ENCODE peak calls at places on chromosomes 6 and 20, in four cellular contexts. One of them, this sample, is unnamed.

GRCh38 chr6:40509163-40509562 is 78.0 kb downstream of the LRFN2 start:
- DNase-seq in WTC11: no peak
- DNase-seq in GM12878: no peak
- DNase-seq in HepG2: no peak
- DNase-seq in this sample: no peak

GRCh38 chr20:62991196-62991807 is 15.5 kb downstream of the BHLHE23 start:
- DNase-seq in GM12878: no peak
- DNase-seq in HepG2: no peak
- DNase-seq in WTC11: no peak
- DNase-seq in this sample: no peak

GRCh38 chr6:121437861-121438651 is 2.6 kb downstream of the GJA1 start:
- DNase-seq in WTC11: peak
- DNase-seq in HepG2: no peak
- DNase-seq in GM12878: no peak
- DNase-seq in this sample: no peak

GRCh38 chr6:25054469-25054868 is 118.7 kb upstream of the RIPOR2 start:
- DNase-seq in HepG2: no peak
- DNase-seq in GM12878: no peak
- DNase-seq in WTC11: no peak
- DNase-seq in this sample: no peak

GRCh38 chr6:27159725-27160124 is 87.8 kb upstream of the PRSS16 start:
- DNase-seq in WTC11: no peak
- DNase-seq in GM12878: no peak
- DNase-seq in HepG2: no peak
- DNase-seq in this sample: no peak

GRCh38 chr6:139422105-139423036 is 47.9 kb upstream of the CITED2 start:
- DNase-seq in GM12878: no peak
- DNase-seq in HepG2: no peak
- DNase-seq in WTC11: no peak
- DNase-seq in this sample: no peak

GRCh38 chr6:30238178-30238795 is 25.1 kb upstream of the TRIM26 start:
- DNase-seq in HepG2: peak
- DNase-seq in GM12878: no peak
- DNase-seq in WTC11: peak
- DNase-seq in this sample: no peak

GRCh38 chr6:18226451-18226850 is 37.9 kb downstream of the DEK start:
- DNase-seq in GM12878: no peak
- DNase-seq in HepG2: no peak
- DNase-seq in WTC11: no peak
- DNase-seq in this sample: no peak

GRCh38 chr6:113672691-113673149 is 184.4 kb upstream of the MARCKS start:
- DNase-seq in HepG2: peak
- DNase-seq in GM12878: no peak
- DNase-seq in WTC11: no peak
- DNase-seq in this sample: no peak

GRCh38 chr20:23448167-23448566 is 4.5 kb downstream of the CST11 start:
- DNase-seq in GM12878: no peak
- DNase-seq in WTC11: no peak
- DNase-seq in HepG2: no peak
- DNase-seq in this sample: no peak

GRCh38 chr6:42073287-42073686 is 23.0 kb downstream of the TAF8 start:
- DNase-seq in WTC11: no peak
- DNase-seq in GM12878: no peak
- DNase-seq in HepG2: no peak
- DNase-seq in this sample: no peak

GRCh38 chr6:5036309-5036708 is 32.5 kb upstream of the RPP40 start:
- DNase-seq in WTC11: peak
- DNase-seq in GM12878: no peak
- DNase-seq in HepG2: peak
- DNase-seq in this sample: peak

GRCh38 chr6:146224449-146224848 is 195.6 kb downstream of the GRM1 start:
- DNase-seq in HepG2: no peak
- DNase-seq in GM12878: no peak
- DNase-seq in WTC11: no peak
- DNase-seq in this sample: no peak

GRCh38 chr6:157235600-157236039 is 87.7 kb downstream of the TMEM242 start:
- DNase-seq in GM12878: no peak
- DNase-seq in HepG2: peak
- DNase-seq in WTC11: peak
- DNase-seq in this sample: no peak

GRCh38 chr20:50786703-50787102 is 8.2 kb upstream of the BCAS4 start:
- DNase-seq in GM12878: no peak
- DNase-seq in HepG2: no peak
- DNase-seq in WTC11: no peak
- DNase-seq in this sample: no peak

GRCh38 chr20:50787181-50787580 is 7.7 kb upstream of the BCAS4 start:
- DNase-seq in HepG2: no peak
- DNase-seq in WTC11: no peak
- DNase-seq in GM12878: no peak
- DNase-seq in this sample: no peak

GRCh38 chr20:50789968-50790650 is 4.8 kb upstream of the BCAS4 start:
- DNase-seq in HepG2: no peak
- DNase-seq in GM12878: no peak
- DNase-seq in WTC11: no peak
- DNase-seq in this sample: no peak

GRCh38 chr20:50788868-50789125 is 6.1 kb upstream of the BCAS4 start:
- DNase-seq in WTC11: no peak
- DNase-seq in HepG2: no peak
- DNase-seq in GM12878: no peak
- DNase-seq in this sample: no peak

GRCh38 chr20:50788045-50788867 is 6.6 kb upstream of the BCAS4 start:
- DNase-seq in WTC11: no peak
- DNase-seq in HepG2: peak
- DNase-seq in GM12878: no peak
- DNase-seq in this sample: peak
- TF ChIP-seq CBFB in WTC11: no peak
- TF ChIP-seq CBFB in HepG2: no peak
- TF ChIP-seq CBFB in GM12878: no peak
- TF ChIP-seq CBFB in this sample: no peak

DNA sequence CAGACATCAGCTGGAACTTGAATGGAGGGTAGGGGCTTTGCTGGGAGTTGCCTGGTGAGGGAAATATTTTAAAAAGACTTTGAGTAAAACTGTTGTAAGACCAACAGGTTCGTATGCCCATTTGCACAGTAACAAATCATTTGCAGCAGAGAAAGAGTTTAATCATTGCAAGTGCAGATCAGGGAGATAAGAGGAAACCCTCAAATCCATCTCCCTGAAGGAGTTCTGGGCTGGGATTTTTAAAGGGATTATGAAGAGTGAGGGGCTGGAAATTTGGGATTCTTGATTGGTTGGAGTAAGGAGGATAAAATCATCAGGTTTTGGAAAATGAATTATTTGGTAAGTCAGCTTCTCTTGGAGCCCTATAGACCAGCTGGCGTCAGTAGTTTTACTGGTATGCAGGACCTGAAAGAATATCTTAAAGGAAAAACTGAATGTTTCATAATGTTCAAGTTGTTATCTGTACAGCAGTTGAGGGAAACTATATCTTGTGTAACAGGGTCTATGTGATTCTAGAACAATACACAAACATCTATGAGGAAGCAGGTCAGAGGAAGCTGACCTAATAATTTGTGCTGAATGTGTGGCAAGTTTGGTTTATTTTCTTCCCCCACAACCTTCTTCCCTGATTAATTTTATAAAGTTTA is 295.5 kb downstream of the PLCB1 start:
- DNase-seq in WTC11: no peak
- DNase-seq in GM12878: no peak
- DNase-seq in HepG2: no peak
- DNase-seq in this sample: no peak
- TF ChIP-seq CBFB in WTC11: no peak
- TF ChIP-seq CBFB in GM12878: no peak
- TF ChIP-seq CBFB in HepG2: no peak
- TF ChIP-seq CBFB in this sample: no peak

GRCh38 chr6:45323656-45324224 is 4.4 kb upstream of the RUNX2 start:
- DNase-seq in WTC11: no peak
- DNase-seq in HepG2: no peak
- DNase-seq in GM12878: no peak
- DNase-seq in this sample: no peak
- TF ChIP-seq CBFB in WTC11: no peak
- TF ChIP-seq CBFB in HepG2: no peak
- TF ChIP-seq CBFB in GM12878: no peak
- TF ChIP-seq CBFB in this sample: no peak

GRCh38 chr6:118775381-118775780 is 118.6 kb upstream of the ASF1A start:
- DNase-seq in GM12878: no peak
- DNase-seq in HepG2: no peak
- DNase-seq in WTC11: no peak
- DNase-seq in this sample: no peak

GRCh38 chr6:118776607-118777549 is 117.1 kb upstream of the ASF1A start:
- DNase-seq in WTC11: peak
- DNase-seq in GM12878: peak
- DNase-seq in HepG2: peak
- DNase-seq in this sample: peak

GRCh38 chr6:118771253-118771652 is 119.9 kb upstream of the CEP85L start:
- DNase-seq in WTC11: no peak
- DNase-seq in GM12878: no peak
- DNase-seq in HepG2: no peak
- DNase-seq in this sample: no peak

GRCh38 chr6:118772886-118773285 is 121.1 kb upstream of the ASF1A start:
- DNase-seq in GM12878: no peak
- DNase-seq in WTC11: no peak
- DNase-seq in HepG2: no peak
- DNase-seq in this sample: no peak

DNA sequence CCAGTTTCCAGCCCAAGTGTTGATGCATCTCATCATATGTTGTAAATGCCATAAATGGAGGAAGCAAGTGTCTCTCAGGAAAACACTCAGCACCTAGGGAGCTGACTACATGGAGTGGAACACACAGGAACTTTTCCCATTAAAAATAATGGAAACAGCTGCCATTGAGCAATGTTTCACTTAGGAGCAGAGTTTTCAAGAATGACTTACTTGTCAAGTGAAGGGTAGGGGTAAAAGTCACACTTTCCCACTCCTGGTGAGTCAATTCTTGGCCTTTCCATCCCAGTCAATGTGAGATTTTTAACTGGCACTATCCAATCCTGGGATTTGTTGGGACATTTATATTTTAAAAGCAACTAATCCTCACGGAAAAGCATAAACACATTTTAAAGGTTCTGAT is 119.4 kb upstream of the ASF1A start:
- DNase-seq in WTC11: no peak
- DNase-seq in GM12878: no peak
- DNase-seq in HepG2: no peak
- DNase-seq in this sample: no peak
- TF ChIP-seq CBFB in WTC11: no peak
- TF ChIP-seq CBFB in GM12878: no peak
- TF ChIP-seq CBFB in HepG2: no peak
- TF ChIP-seq CBFB in this sample: no peak

DNA sequence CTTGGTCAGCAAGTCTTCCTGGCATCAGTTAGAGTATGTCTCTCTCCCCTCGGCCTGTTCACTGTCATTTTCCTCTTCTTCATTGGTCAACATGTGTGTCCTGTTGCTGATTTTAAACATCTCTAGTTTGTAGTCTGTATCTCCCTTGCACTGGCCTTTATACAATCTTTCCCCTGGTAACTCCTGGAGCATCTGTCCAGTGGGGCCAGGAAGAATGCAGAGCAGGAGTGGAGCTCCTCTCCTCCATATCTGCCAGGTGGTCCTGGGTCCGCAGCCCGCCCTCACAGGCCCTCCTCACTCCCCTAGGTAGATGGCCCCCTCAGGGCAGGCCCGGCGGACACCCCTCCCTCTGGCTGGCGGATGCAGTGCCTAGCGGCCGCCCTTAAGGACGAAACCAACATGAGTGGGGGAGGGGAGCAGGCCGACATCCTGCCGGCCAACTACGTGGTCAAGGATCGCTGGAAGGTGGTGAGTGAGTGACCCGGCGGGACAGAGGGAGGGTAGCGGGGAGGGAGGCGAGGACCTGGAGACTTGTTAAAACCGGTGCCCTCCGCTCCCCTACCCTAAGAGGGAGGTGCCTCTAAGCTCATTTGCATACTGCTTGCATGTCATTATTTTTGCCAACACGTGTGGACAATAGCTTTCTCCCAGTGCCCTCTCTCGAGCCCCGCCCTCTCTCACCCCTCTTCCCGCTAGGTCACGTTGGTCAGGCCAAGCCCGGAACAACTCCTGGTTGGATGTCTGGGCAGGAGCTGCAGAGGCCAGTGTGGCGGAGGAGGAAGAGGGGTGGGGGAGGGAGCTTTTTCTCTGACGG is 3.2 kb downstream of the TTBK1 start:
- DNase-seq in HepG2: peak
- DNase-seq in GM12878: no peak
- DNase-seq in WTC11: peak
- DNase-seq in this sample: peak
- TF ChIP-seq CBFB in HepG2: no peak
- TF ChIP-seq CBFB in GM12878: no peak
- TF ChIP-seq CBFB in WTC11: peak
- TF ChIP-seq CBFB in this sample: peak

DNA sequence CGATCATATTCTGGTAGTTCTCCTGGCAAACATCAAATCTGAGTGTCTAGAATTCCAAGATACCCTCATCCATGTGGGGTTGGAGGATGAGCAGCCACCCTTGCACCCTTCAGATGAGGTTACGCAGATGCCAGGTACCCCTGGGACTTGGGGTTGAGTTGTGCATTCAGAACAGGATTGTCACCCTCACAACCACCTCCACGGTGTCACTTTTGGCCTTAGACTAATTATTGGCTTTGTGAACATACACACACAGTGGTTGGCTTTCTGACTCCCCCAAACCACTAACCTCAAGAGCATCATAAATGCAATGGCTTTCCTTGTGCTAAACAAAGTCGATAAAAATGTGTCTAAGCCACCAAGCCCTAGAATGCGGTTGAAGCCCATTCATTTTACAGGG is 2.9 kb upstream of the F13A1 start:
- DNase-seq in WTC11: no peak
- DNase-seq in GM12878: no peak
- DNase-seq in HepG2: no peak
- DNase-seq in this sample: no peak
- TF ChIP-seq CBFB in WTC11: no peak
- TF ChIP-seq CBFB in GM12878: no peak
- TF ChIP-seq CBFB in HepG2: no peak
- TF ChIP-seq CBFB in this sample: no peak

GRCh38 chr20:29313481-29313880 is 1944.0 kb upstream of the DEFB115 start:
- DNase-seq in GM12878: no peak
- DNase-seq in WTC11: no peak
- DNase-seq in HepG2: no peak
- DNase-seq in this sample: no peak

GRCh38 chr20:29319725-29320124 is 1937.7 kb upstream of the DEFB115 start:
- DNase-seq in WTC11: no peak
- DNase-seq in GM12878: no peak
- DNase-seq in HepG2: no peak
- DNase-seq in this sample: no peak

GRCh38 chr20:29314294-29314693 is 1943.2 kb upstream of the DEFB115 start:
- DNase-seq in WTC11: no peak
- DNase-seq in HepG2: no peak
- DNase-seq in GM12878: no peak
- DNase-seq in this sample: no peak

DNA sequence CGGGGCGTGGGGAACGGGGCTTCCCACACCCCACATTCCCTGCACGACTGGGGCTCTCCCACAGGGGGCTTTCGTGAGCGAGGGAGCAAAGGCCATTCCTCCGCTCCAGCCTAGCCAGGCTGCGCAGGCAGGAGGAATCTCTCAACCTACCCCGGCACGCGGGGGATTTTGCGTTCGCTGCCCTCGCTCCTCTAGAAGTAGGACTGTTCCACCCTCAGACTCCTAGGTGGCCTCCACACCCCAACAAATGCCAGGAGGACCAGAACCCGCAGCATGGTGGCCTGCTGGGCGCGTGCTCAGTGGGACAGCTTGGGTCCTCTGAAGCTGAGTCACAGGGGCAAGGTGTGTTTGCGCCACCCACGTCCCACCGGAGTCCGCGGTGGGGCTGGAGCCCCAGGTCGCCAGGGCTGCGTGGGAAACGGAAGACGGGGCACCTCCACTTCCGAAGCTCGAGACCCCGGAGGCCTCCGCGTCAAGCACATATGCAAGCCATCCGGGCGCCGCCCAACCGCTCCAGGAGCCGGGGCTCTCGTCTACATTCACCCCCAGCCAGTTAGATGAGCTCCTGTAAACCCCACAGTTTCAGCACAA is 1938.5 kb upstream of the DEFB115 start:
- DNase-seq in GM12878: no peak
- DNase-seq in HepG2: no peak
- DNase-seq in WTC11: no peak
- DNase-seq in this sample: no peak
- TF ChIP-seq CBFB in GM12878: no peak
- TF ChIP-seq CBFB in HepG2: no peak
- TF ChIP-seq CBFB in WTC11: no peak
- TF ChIP-seq CBFB in this sample: no peak